ENCODE peak calls at places on chromosome 7, in nine cellular contexts. E, D, K, O, Q, N, Y, R and W are unnamed samples.
A peak's percentile ranks its signal among the peaks of the same experiment; 100 is the strongest.

GRCh38 chr7:51601461-51601860 is 284.9 kb upstream of the COBL start:
- DNase-seq in R (no peak), D (no peak), Q (no peak), E (no peak), Y (no peak), O (no peak), K (no peak), N (no peak), W (no peak)

GRCh38 chr7:97104719-97105129 is 12.8 kb upstream of the SDHAF3 start:
- DNase-seq in N (peak; percentile 90), Q (peak; percentile 89), R (peak; percentile 80), Y (peak; percentile 77), D (peak; percentile 65), O (peak; percentile 46), E (peak; percentile 80), K (peak; percentile 86), W (peak; percentile 39)

GRCh38 chr7:10429031-10429430 is 544.6 kb upstream of the PHF14 start:
- DNase-seq in K (no peak), D (no peak), Y (no peak), R (no peak), E (no peak), N (no peak), O (no peak), Q (no peak), W (no peak)

GRCh38 chr7:19707240-19707639 is 1.6 kb downstream of the POLR1F start:
- DNase-seq in O (no peak), E (peak; percentile 15), Y (no peak), K (no peak), Q (no peak), R (no peak), D (peak; percentile 27), N (no peak), W (no peak)

GRCh38 chr7:125355899-125356298 is 426.3 kb upstream of the POT1 start:
- DNase-seq in Y (no peak), O (no peak), N (no peak), D (no peak), E (peak; percentile 5), K (no peak), R (no peak), Q (no peak), W (no peak)

GRCh38 chr7:98354511-98355249 is 46.2 kb downstream of the BAIAP2L1 start:
- DNase-seq in K (peak; percentile 83), R (no peak), Y (no peak), N (peak; percentile 84), D (peak; percentile 62), E (peak; percentile 71), Q (peak; percentile 67), O (no peak), W (peak; percentile 80)

GRCh38 chr7:117169907-117170306 is 153.0 kb downstream of the WNT2 start:
- DNase-seq in K (no peak), E (peak; percentile 35), Y (no peak), N (no peak), R (no peak), O (no peak), D (no peak), Q (no peak), W (peak; percentile 69)

GRCh38 chr7:27994639-27995038 is 186.0 kb downstream of the JAZF1 start:
- DNase-seq in R (no peak), Y (no peak), O (no peak), N (no peak), K (peak; percentile 45), E (peak; percentile 4), Q (no peak), D (no peak), W (no peak)

GRCh38 chr7:157433628-157434027 is 96.8 kb downstream of the DNAJB6 start:
- DNase-seq in Q (no peak), Y (peak; percentile 5), O (no peak), R (no peak), N (peak; percentile 35), E (no peak), D (no peak), K (no peak), W (no peak)

GRCh38 chr7:134464496-134464895 is 5.6 kb upstream of the AKR1B1 start:
- DNase-seq in N (no peak), K (no peak), Q (no peak), E (no peak), R (no peak), O (no peak), Y (no peak), D (no peak), W (no peak)

GRCh38 chr7:26193432-26194206 is 6.9 kb downstream of the HNRNPA2B1 start:
- DNase-seq in K (no peak), R (no peak), E (no peak), Y (no peak), O (no peak), N (no peak), Q (no peak), D (no peak), W (no peak)

GRCh38 chr7:146683439-146683838 is 566.8 kb downstream of the CNTNAP2 start:
- DNase-seq in O (no peak), R (no peak), Y (no peak), D (no peak), E (peak; percentile 14), N (no peak), K (no peak), Q (no peak), W (peak; percentile 17)

GRCh38 chr7:101534873-101535272 is 94.2 kb downstream of the MYL10 start:
- DNase-seq in D (no peak), Q (no peak), R (no peak), E (no peak), Y (no peak), K (no peak), O (no peak), N (no peak), W (no peak)

GRCh38 chr7:103129702-103130557 is 19.0 kb downstream of the NAPEPLD start:
- DNase-seq in D (no peak), N (no peak), O (no peak), Y (no peak), K (no peak), Q (no peak), R (no peak), E (no peak), W (peak; percentile 50)

GRCh38 chr7:82624337-82624736 is 180.8 kb upstream of the CACNA2D1 start:
- DNase-seq in R (no peak), E (peak; percentile 74), N (no peak), O (no peak), D (no peak), K (no peak), Q (no peak), Y (no peak), W (no peak)

GRCh38 chr7:51142741-51143390 is 173.7 kb downstream of the COBL start:
- DNase-seq in Y (no peak), E (no peak), R (no peak), K (no peak), O (no peak), N (no peak), D (no peak), Q (no peak), W (no peak)

GRCh38 chr7:80277434-80278427 is 143.1 kb downstream of the GNAI1 start:
- DNase-seq in R (no peak), E (peak; percentile 53), Y (no peak), N (no peak), K (no peak), D (no peak), Q (peak; percentile 57), O (no peak), W (peak; percentile 94)

GRCh38 chr7:26990268-26990667 is 105.5 kb downstream of the HOXA1 start:
- DNase-seq in Q (no peak), D (no peak), E (peak; percentile 3), Y (no peak), O (no peak), R (no peak), N (no peak), K (no peak), W (peak; percentile 43)

GRCh38 chr7:36283171-36283570 is 106.5 kb upstream of the ANLN start:
- DNase-seq in D (no peak), O (no peak), N (no peak), Q (no peak), K (no peak), Y (no peak), R (no peak), E (no peak), W (no peak)

GRCh38 chr7:70679666-70680065 is 452.3 kb upstream of the GALNT17 start:
- DNase-seq in R (no peak), N (no peak), Y (no peak), E (no peak), Q (no peak), K (no peak), D (no peak), O (no peak), W (no peak)

GRCh38 chr7:1668486-1668931 is 1.6 kb upstream of the ELFN1 start:
- DNase-seq in R (no peak), Q (peak; percentile 25), E (no peak), O (no peak), N (no peak), D (no peak), Y (no peak), K (no peak), W (no peak)

GRCh38 chr7:115328018-115328417 is 406.1 kb downstream of the MDFIC start:
- DNase-seq in Y (no peak), Q (no peak), E (no peak), R (no peak), K (no peak), D (no peak), O (no peak), N (no peak), W (no peak)

GRCh38 chr7:77247206-77247850 is 47.7 kb upstream of the FGL2 start:
- DNase-seq in N (no peak), R (peak; percentile 43), Q (peak; percentile 82), K (peak; percentile 90), O (peak; percentile 77), E (peak; percentile 88), D (peak; percentile 77), Y (peak; percentile 59), W (peak; percentile 58)
- TF ChIP-seq CTCF in N (peak; percentile 75), R (peak; percentile 80), Q (peak; percentile 81), K (peak; percentile 79), O (peak; percentile 95), E (peak; percentile 92), D (peak; percentile 83), Y (peak; percentile 77), W (peak; percentile 85)

GRCh38 chr7:121352323-121352722 is 23.5 kb downstream of the WNT16 start:
- DNase-seq in N (no peak), K (no peak), O (no peak), Q (no peak), E (no peak), R (no peak), D (no peak), Y (no peak), W (no peak)

GRCh38 chr7:121351682-121352081 is 22.9 kb downstream of the WNT16 start:
- DNase-seq in O (no peak), D (no peak), Y (no peak), Q (no peak), N (no peak), E (no peak), R (no peak), K (no peak), W (no peak)
- TF ChIP-seq CTCF in O (no peak), D (no peak), Y (no peak), Q (no peak), N (no peak), E (peak; percentile 14), R (no peak), K (no peak), W (no peak)

GRCh38 chr7:109092268-109092667 is 522.6 kb downstream of the DNAJB9 start:
- DNase-seq in Q (no peak), O (no peak), K (no peak), R (no peak), E (no peak), D (no peak), Y (no peak), N (no peak), W (no peak)
- TF ChIP-seq CTCF in Q (peak; percentile 28), O (no peak), K (no peak), R (no peak), E (no peak), D (no peak), Y (no peak), N (no peak), W (peak; percentile 40)

GRCh38 chr7:138981332-138982203 is at the start of gene KIAA1549:
- DNase-seq in K (peak; percentile 71), Y (no peak), O (peak; percentile 24), D (peak; percentile 33), E (peak; percentile 59), N (peak; percentile 84), R (peak; percentile 67), Q (peak; percentile 92), W (no peak)
- TF ChIP-seq CTCF in K (no peak), Y (no peak), O (no peak), D (peak; percentile 31), E (no peak), N (peak; percentile 44), R (peak; percentile 35), Q (peak; percentile 23), W (peak; percentile 82)